ENCODE peak calls at places on chromosome 4, in ten cellular contexts. A, L, T, I, V, E, M, W, Y and B are unnamed samples.

GRCh38 chr4:8877780-8878040 is 6.1 kb upstream of the HMX1 start:
- DNase-seq in I (no peak), E (no peak), A (no peak), Y (no peak), L (no peak), M (no peak), T (no peak), V (no peak), W (no peak), B (no peak)

GRCh38 chr4:176539785-176540175 is 220.0 kb downstream of the SPCS3 start:
- DNase-seq in M (no peak), L (no peak), I (no peak), W (no peak), V (no peak), E (no peak), T (no peak), Y (no peak), A (no peak), B (no peak)

GRCh38 chr4:118981839-118982381 is 93.3 kb downstream of the SYNPO2 start:
- DNase-seq in T (peak; percentile 34), V (peak; percentile 81), L (peak; percentile 65), Y (peak; percentile 56), I (no peak), E (no peak), M (peak; percentile 52), A (peak; percentile 73), W (peak; percentile 62), B (peak; percentile 75)

GRCh38 chr4:186566068-186566467 is 10.7 kb upstream of the MTNR1A start:
- DNase-seq in A (no peak), I (no peak), M (no peak), E (no peak), W (no peak), T (no peak), Y (no peak), V (no peak), L (no peak), B (no peak)

GRCh38 chr4:153553155-153553819 is 87.1 kb downstream of the TMEM131L start:
- DNase-seq in I (no peak), E (no peak), W (no peak), V (no peak), T (no peak), A (no peak), Y (no peak), L (no peak), M (no peak), B (no peak)

GRCh38 chr4:147108409-147108808 is 162.7 kb upstream of the TTC29 start:
- DNase-seq in T (no peak), V (no peak), E (no peak), Y (no peak), W (no peak), L (no peak), I (no peak), A (no peak), M (no peak), B (no peak)

GRCh38 chr4:124907881-124908280 is 195.3 kb upstream of the ANKRD50 start:
- DNase-seq in V (no peak), W (no peak), A (no peak), I (no peak), M (no peak), L (no peak), E (no peak), Y (no peak), T (no peak), B (no peak)

GRCh38 chr4:123415977-123416376 is 19.4 kb downstream of the SPRY1 start:
- DNase-seq in E (no peak), M (no peak), T (no peak), Y (peak; percentile 82), A (no peak), W (no peak), V (no peak), L (no peak), I (no peak), B (no peak)

GRCh38 chr4:43763029-43763610 is 685.5 kb downstream of the KCTD8 start:
- DNase-seq in A (no peak), L (no peak), V (no peak), W (no peak), M (no peak), T (no peak), E (no peak), I (no peak), Y (no peak), B (no peak)

GRCh38 chr4:7153711-7154110 is 38.6 kb upstream of the SORCS2 start:
- DNase-seq in A (no peak), Y (no peak), I (no peak), W (no peak), E (no peak), T (no peak), V (no peak), L (no peak), M (no peak), B (peak; percentile 12)

GRCh38 chr4:39469429-39470077 is 10.7 kb downstream of the LIAS start:
- DNase-seq in A (peak; percentile 62), E (no peak), Y (peak; percentile 89), I (peak; percentile 71), V (peak; percentile 29), W (peak; percentile 76), M (peak; percentile 43), L (peak; percentile 31), T (peak; percentile 21), B (no peak)

GRCh38 chr4:7238300-7238960 is 46.1 kb downstream of the SORCS2 start:
- DNase-seq in I (no peak), M (no peak), V (no peak), Y (no peak), L (no peak), T (no peak), W (no peak), E (no peak), A (no peak), B (no peak)

GRCh38 chr4:86500527-86500926 is 93.6 kb upstream of the PTPN13 start:
- DNase-seq in T (no peak), Y (no peak), W (no peak), M (no peak), V (no peak), I (no peak), L (no peak), E (no peak), A (no peak), B (no peak)

DNA sequence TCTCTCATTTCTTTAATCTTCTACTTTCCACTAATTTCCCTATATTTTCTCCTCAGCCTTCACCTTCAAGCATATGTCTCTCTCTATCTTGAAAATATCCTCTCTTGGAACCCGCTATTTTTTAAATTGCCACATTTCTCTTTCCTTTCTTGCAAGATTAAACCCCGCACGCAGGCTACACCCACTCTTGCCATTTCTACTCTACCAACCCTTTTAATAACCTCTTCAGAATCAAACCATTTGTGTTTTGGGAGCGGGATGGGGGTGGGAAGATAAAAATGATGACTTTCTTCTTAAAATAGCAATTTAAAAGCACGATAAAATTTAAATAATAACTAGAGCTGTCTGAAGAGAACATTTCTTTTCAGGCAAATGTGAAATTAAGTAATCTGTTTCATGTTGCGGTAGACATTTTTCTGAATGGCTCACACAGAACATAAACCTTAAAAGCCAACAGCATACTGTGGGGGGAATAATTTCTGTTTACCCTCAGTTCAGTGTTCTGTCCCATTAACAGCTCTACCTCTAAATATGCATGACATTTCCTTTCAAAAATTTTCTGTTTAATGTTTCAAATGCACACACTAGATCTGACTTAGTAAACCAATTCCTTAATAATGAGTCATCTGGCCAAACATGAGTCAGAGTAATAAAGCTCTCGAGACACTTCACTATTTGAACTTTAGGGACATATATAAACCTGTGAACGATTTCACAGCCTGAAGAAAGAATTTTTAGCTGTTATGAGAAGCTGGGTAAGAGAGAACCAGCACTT is 20.5 kb downstream of the ARSJ start:
- DNase-seq in T (no peak), M (no peak), I (no peak), Y (peak; percentile 74), A (no peak), E (no peak), V (no peak), L (peak; percentile 32), W (no peak), B (no peak)
- H3K4me1 ChIP-seq in T (no peaks in the 10 kb centered on the region), M (no peaks in the 10 kb centered on the region), I (peaks cover 73% of the 10 kb centered on the region), Y (peaks cover 8% of the 10 kb centered on the region), A (peaks cover 58% of the 10 kb centered on the region), E (peaks cover 5% of the 10 kb centered on the region), V (no peaks in the 10 kb centered on the region), L (no peaks in the 10 kb centered on the region), W (no peaks in the 10 kb centered on the region), B (peaks cover 3% of the 10 kb centered on the region)

DNA sequence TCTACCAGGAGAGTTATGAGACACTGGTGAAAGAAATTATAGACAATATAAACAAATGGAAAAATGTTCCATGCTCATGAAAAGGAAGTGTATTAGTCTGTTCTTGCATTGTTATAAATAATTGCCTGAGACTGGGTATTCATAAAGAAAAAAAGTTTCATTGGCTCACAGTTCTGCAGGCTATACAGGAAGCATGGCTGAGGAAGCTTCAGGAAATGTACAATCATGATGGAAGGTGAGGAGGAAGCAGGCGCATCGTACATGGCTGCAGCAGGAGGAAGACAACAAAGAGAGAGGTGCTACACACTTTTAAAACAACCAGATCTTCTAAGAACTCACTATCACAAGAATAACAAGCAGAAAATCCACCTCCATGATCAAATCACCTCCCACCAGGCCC is 184.3 kb downstream of the NPNT start:
- DNase-seq in M (no peak), I (no peak), V (no peak), L (no peak), E (no peak), T (no peak), A (no peak), Y (no peak), W (no peak), B (no peak)
- H3K9me3 ChIP-seq in M (no peaks in the 10 kb centered on the region), I (peaks cover 23% of the 10 kb centered on the region), V (peaks cover 3% of the 10 kb centered on the region), L (no peaks in the 10 kb centered on the region), E (peaks cover 19% of the 10 kb centered on the region), T (no peaks in the 10 kb centered on the region), A (peaks cover 11% of the 10 kb centered on the region), Y (peaks cover 3% of the 10 kb centered on the region), W (no peaks in the 10 kb centered on the region), B (peaks cover 4% of the 10 kb centered on the region)

GRCh38 chr4:13498464-13498863 is 14.3 kb upstream of the RAB28 start:
- DNase-seq in Y (no peak), W (no peak), T (no peak), V (no peak), M (no peak), L (no peak), I (no peak), A (no peak), E (no peak), B (no peak)
- H3K4me1 ChIP-seq in Y (no peaks in the 10 kb centered on the region), W (no peaks in the 10 kb centered on the region), T (no peaks in the 10 kb centered on the region), V (no peaks in the 10 kb centered on the region), M (no peaks in the 10 kb centered on the region), L (no peaks in the 10 kb centered on the region), I (no peaks in the 10 kb centered on the region), A (no peaks in the 10 kb centered on the region), E (no peaks in the 10 kb centered on the region), B (no peaks in the 10 kb centered on the region)

GRCh38 chr4:159697322-159698283 is 594.7 kb downstream of the RAPGEF2 start:
- DNase-seq in Y (no peak), M (no peak), E (no peak), T (no peak), V (no peak), W (no peak), A (no peak), L (no peak), I (no peak), B (no peak)

GRCh38 chr4:159698336-159698735 is 595.5 kb downstream of the RAPGEF2 start:
- DNase-seq in A (no peak), T (no peak), E (no peak), Y (no peak), W (no peak), L (no peak), M (no peak), I (no peak), V (no peak), B (no peak)
- H3K9me3 ChIP-seq in A (peaks cover 4% of the 10 kb centered on the region), T (no peaks in the 10 kb centered on the region), E (no peaks in the 10 kb centered on the region), Y (no peaks in the 10 kb centered on the region), W (no peaks in the 10 kb centered on the region), L (no peaks in the 10 kb centered on the region), M (no peaks in the 10 kb centered on the region), I (no peaks in the 10 kb centered on the region), V (no peaks in the 10 kb centered on the region), B (peaks cover 3% of the 10 kb centered on the region)